ENCODE peak calls at places on chromosomes 11 and 22, in four cellular contexts. B is fibroblast of lung; X is mesenchymal stem cell; K is effector memory CD4-positive, alpha-beta T cell. W is an unnamed sample. For H3K4me1 and H3K27me3, the result is how much of the 10 kb centered on the place peaks cover.

GRCh38 chr22:25067851-25068421 is 115.4 kb downstream of the KIAA1671 start:
- DNase-seq in B (no peak), X (no peak), K (peak), W (peak)

GRCh38 chr22:41382610-41383009 is 868 bp downstream of the TEF start:
- DNase-seq in B (no peak), X (no peak), K (no peak), W (peak)

GRCh38 chr11:71135112-71135511 is 117.3 kb downstream of the SHANK2 start:
- DNase-seq in B (no peak), X (no peak), K (no peak), W (no peak)

GRCh38 chr11:73126804-73127480 is 15.2 kb downstream of the FCHSD2 start:
- DNase-seq in B (no peak), X (no peak), K (no peak), W (no peak)

GRCh38 chr11:45393826-45394225 is 107.7 kb upstream of the SYT13 start:
- DNase-seq in B (no peak), X (no peak), K (no peak), W (no peak)

GRCh38 chr11:96235725-96236124 is 107.3 kb downstream of the MAML2 start:
- DNase-seq in B (peak), X (peak), K (no peak), W (no peak)

GRCh38 chr11:56842829-56843794 is 94.6 kb upstream of the OR9G4 start:
- DNase-seq in B (no peak), X (no peak), K (no peak), W (no peak)

GRCh38 chr11:34358258-34358665 is 452 bp upstream of the ABTB2 start:
- DNase-seq in B (peak), X (peak), K (no peak), W (no peak)

GRCh38 chr11:48001438-48002021 is 21.2 kb downstream of the PTPRJ start:
- DNase-seq in B (peak), X (peak), K (peak), W (peak)

GRCh38 chr11:35235944-35236666 is 97.1 kb downstream of the CD44 start:
- DNase-seq in B (no peak), X (no peak), K (peak), W (peak)

GRCh38 chr11:6799402-6799801 is at the start of gene OR6A2:
- DNase-seq in B (no peak), X (peak), K (no peak), W (no peak)

GRCh38 chr11:61611309-61611708 is 30.4 kb upstream of the SYT7 start:
- DNase-seq in B (no peak), X (no peak), K (no peak), W (no peak)

GRCh38 chr22:30841264-30841663 is 127.3 kb downstream of the MORC2 start:
- DNase-seq in B (peak), X (no peak), K (no peak), W (no peak)

GRCh38 chr11:15969701-15970329 is 386.5 kb downstream of the SOX6 start:
- DNase-seq in B (peak), X (peak), K (no peak), W (no peak)

GRCh38 chr11:79198898-79199250 is 242.0 kb downstream of the TENM4 start:
- DNase-seq in B (peak), X (peak), K (no peak), W (no peak)

GRCh38 chr11:83554896-83555295 is 268.7 kb upstream of the CCDC90B start:
- DNase-seq in B (no peak), X (no peak), K (no peak), W (no peak)

GRCh38 chr11:18722293-18722637 is 3.7 kb downstream of the IGSF22 start:
- DNase-seq in B (no peak), X (no peak), K (no peak), W (no peak)

GRCh38 chr11:125257751-125258150 is 93.2 kb downstream of the PKNOX2 start:
- DNase-seq in B (no peak), X (no peak), K (no peak), W (no peak)

GRCh38 chr11:13012037-13012693 is 3.0 kb downstream of the RASSF10 start:
- DNase-seq in B (no peak), X (no peak), K (no peak), W (no peak)

GRCh38 chr11:63945482-63946163 is 6.8 kb downstream of the NAA40 start:
- DNase-seq in B (peak), X (peak), K (peak), W (peak)

GRCh38 chr22:49080631-49081030 is 747.0 kb downstream of the BRD1 start:
- DNase-seq in B (no peak), X (no peak), K (no peak), W (no peak)

GRCh38 chr11:107482234-107482633 is 24.6 kb upstream of the CWF19L2 start:
- DNase-seq in B (no peak), X (no peak), K (no peak), W (no peak)

GRCh38 chr22:39832627-39833074 is 60.9 kb downstream of the ENTHD1 start:
- DNase-seq in B (no peak), X (no peak), K (no peak), W (no peak)

GRCh38 chr22:50341977-50342650 is 1.0 kb upstream of the PPP6R2 start:
- DNase-seq in B (peak), X (peak), K (peak), W (peak)

DNA sequence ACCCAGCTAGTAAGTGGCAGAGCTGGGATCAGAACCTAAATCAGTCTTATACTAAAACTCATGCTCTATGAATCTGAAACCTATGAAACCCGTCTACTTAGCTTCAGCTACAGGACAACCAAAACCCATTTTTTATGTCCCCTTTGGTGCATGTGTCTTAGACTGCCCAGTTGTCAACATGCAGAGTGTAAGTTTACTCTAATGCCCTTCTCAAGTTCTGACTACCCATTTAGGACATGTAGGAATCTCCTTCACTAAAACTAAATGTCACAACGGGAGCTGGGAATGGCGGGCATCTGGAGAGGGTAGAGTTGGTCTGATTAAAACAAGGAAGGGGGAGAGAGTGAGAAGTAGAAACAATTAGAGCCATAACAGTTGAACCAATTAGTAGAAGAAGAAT is 167.9 kb upstream of the UBASH3B start:
- DNase-seq in B (no peak), X (no peak), K (no peak), W (no peak)
- H3K4me1 ChIP-seq in B (under half), X (under half), K (under half), W (under half)

GRCh38 chr11:31796523-31797226 is 14.4 kb downstream of the PAX6 start:
- DNase-seq in B (no peak), X (no peak), K (no peak), W (no peak)

GRCh38 chr11:31799794-31800397 is 11.2 kb downstream of the PAX6 start:
- DNase-seq in B (no peak), X (no peak), K (no peak), W (no peak)

GRCh38 chr11:31797227-31798056 is 13.7 kb downstream of the PAX6 start:
- DNase-seq in B (no peak), X (no peak), K (no peak), W (no peak)

GRCh38 chr11:31799036-31799793 is 11.9 kb downstream of the PAX6 start:
- DNase-seq in B (no peak), X (no peak), K (no peak), W (no peak)

GRCh38 chr11:31798057-31799035 is 12.8 kb downstream of the PAX6 start:
- DNase-seq in B (no peak), X (no peak), K (no peak), W (no peak)
- H3K27me3 ChIP-seq in B (half or more), X (half or more), K (half or more), W (half or more)

GRCh38 chr11:126340960-126341709 is 14.4 kb upstream of the ST3GAL4 start:
- DNase-seq in B (no peak), X (no peak), K (no peak), W (no peak)
- H3K4me1 ChIP-seq in B (under half), X (under half), K (under half), W (under half)

DNA sequence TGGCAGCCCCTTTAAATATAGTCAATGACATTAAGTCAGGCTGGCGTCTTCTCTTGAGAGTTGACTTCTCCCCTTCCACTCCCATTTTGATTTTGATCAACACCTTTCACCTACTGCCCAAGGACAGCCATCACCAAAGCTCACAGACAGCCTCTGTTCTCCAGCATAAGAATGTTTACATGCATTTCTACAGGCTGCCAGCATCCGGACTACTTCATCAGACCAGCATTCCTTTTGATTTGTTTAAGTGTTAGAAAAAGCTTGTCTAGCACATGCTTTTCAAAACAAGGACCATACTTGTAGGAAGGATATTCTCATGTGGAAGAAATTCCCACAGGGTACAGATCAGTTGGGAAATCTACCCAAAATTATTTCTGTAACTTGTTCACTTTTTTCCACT is 6.2 kb upstream of the KCNA4 start:
- DNase-seq in B (no peak), X (no peak), K (no peak), W (no peak)
- H3K27me3 ChIP-seq in B (under half), X (under half), K (under half), W (under half)

GRCh38 chr11:65246506-65246905 is 15.3 kb upstream of the POLA2 start:
- DNase-seq in B (no peak), X (no peak), K (no peak), W (no peak)
- H3K4me1 ChIP-seq in B (under half), X (under half), K (under half), W (under half)

GRCh38 chr11:134784525-134784924 is 372.5 kb upstream of the B3GAT1 start:
- DNase-seq in B (no peak), X (no peak), K (no peak), W (no peak)

GRCh38 chr11:134781335-134781970 is 369.4 kb upstream of the B3GAT1 start:
- DNase-seq in B (no peak), X (no peak), K (no peak), W (no peak)

GRCh38 chr11:134784046-134784445 is 372.0 kb upstream of the B3GAT1 start:
- DNase-seq in B (no peak), X (no peak), K (no peak), W (no peak)

GRCh38 chr11:134785059-134785458 is 373.0 kb upstream of the B3GAT1 start:
- DNase-seq in B (no peak), X (no peak), K (no peak), W (no peak)

DNA sequence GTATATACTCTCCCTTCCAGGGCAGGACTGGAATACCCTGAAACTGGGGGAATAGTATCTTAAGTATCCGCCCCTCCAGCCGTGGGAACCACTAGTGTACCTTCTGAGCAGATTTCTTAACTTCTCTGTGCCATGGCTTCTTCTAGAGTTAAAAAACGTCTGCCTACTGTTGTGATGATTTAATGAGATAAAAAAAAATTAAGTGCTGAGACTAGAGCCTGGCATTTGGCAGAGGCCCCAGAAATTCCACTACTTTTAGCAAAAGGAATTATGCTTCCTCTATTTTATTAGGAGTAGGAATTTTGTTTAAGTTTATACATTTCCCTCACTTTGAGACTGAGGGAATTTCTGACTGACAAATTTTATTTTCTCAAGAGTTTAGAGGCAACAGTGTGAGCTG is 371.2 kb upstream of the B3GAT1 start:
- DNase-seq in B (no peak), X (no peak), K (no peak), W (no peak)
- H3K27me3 ChIP-seq in B (under half), X (under half), K (under half), W (under half)

DNA sequence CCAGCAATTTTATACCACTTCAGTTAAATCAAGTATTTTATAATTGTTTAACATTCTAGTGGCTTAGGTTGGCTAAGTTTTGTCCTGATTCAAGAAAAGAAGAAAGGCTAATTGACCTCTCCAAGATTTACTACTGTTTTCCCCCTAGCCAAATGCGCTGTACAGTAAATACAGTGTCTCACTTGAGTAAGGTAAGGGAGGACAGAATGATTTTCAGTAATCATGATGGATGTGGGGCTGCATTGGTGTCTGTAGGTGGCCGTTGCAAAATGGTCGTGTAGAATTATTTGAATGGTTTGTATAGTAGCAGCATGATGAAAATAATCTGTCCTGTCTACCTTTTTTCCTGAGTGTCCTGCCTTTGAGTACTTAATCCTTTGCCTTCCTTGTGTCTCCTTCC is 4.6 kb downstream of the CECR2 start:
- DNase-seq in B (no peak), X (no peak), K (no peak), W (no peak)
- H3K4me1 ChIP-seq in B (under half), X (under half), K (under half), W (under half)

GRCh38 chr22:36701166-36701713 is 2.3 kb downstream of the CACNG2 start:
- DNase-seq in B (no peak), X (no peak), K (no peak), W (no peak)
- H3K27me3 ChIP-seq in B (under half), X (half or more), K (under half), W (under half)